ENCODE peak calls at places on chromosome 17, in seven cellular contexts. Q is endothelial cell; J is stimulated activated naive CD8-positive, alpha-beta T cell treated with anti-CD3 and anti-CD28 coated beads, Interleukin-15, Interleukin-2, amounts not matched to agents 100 U/mL and 50 U/mL, for 24 hours; I is endothelial cell of umbilical vein; S is A172; D is EL; G is lower leg skin. O is an unnamed sample.

GRCh38 chr17:74543406-74543805 is 2.5 kb downstream of the CD300C start:
- DNase-seq in Q (no peak), J (no peak), I (no peak), S (no peak), D (no peak), G (no peak), O (no peak)

GRCh38 chr17:14080847-14081251 is 11.5 kb downstream of the COX10 start:
- DNase-seq in Q (no peak), J (no peak), I (no peak), S (no peak), D (no peak), G (no peak), O (no peak)

GRCh38 chr17:72456026-72456569 is 335.3 kb downstream of the SOX9 start:
- DNase-seq in Q (no peak), J (no peak), I (no peak), S (peak), D (peak), G (no peak), O (peak)

GRCh38 chr17:1709403-1709891 is 730 bp downstream of the TLCD2 start:
- DNase-seq in Q (no peak), J (no peak), I (no peak), S (no peak), D (no peak), G (no peak), O (peak)

GRCh38 chr17:40824015-40824832 is 1.8 kb upstream of the KRT10 start:
- DNase-seq in Q (no peak), J (no peak), I (no peak), S (no peak), D (no peak), G (no peak), O (no peak)

GRCh38 chr17:50511058-50511457 is 2.8 kb downstream of the MYCBPAP start:
- DNase-seq in Q (no peak), J (peak), I (no peak), S (peak), D (peak), G (no peak), O (no peak)

GRCh38 chr17:74554909-74555308 is 9.0 kb upstream of the CD300C start:
- DNase-seq in Q (no peak), J (no peak), I (no peak), S (no peak), D (no peak), G (no peak), O (no peak)

GRCh38 chr17:38719943-38720641 is 10.0 kb upstream of the CISD3 start:
- DNase-seq in Q (no peak), J (no peak), I (no peak), S (no peak), D (no peak), G (no peak), O (no peak)

GRCh38 chr17:48605409-48605864 is 651 bp upstream of the HOXB6 start:
- DNase-seq in Q (no peak), J (no peak), I (no peak), S (peak), D (no peak), G (no peak), O (no peak)

GRCh38 chr17:15264542-15264941 is 584 bp downstream of the PMP22 start:
- DNase-seq in Q (no peak), J (no peak), I (no peak), S (no peak), D (no peak), G (peak), O (no peak)

GRCh38 chr17:20890338-20890737 is 152.5 kb downstream of the USP22 start:
- DNase-seq in Q (no peak), J (no peak), I (no peak), S (no peak), D (no peak), G (no peak), O (no peak)

GRCh38 chr17:10842658-10843057 is 4.8 kb upstream of the PIRT start:
- DNase-seq in Q (no peak), J (no peak), I (no peak), S (no peak), D (no peak), G (no peak), O (no peak)

GRCh38 chr17:1939979-1940809 is 84.9 kb downstream of the RTN4RL1 start:
- DNase-seq in Q (no peak), J (no peak), I (no peak), S (no peak), D (no peak), G (no peak), O (no peak)

GRCh38 chr17:42411905-42412679 is 11.0 kb downstream of the CAVIN1 start:
- DNase-seq in Q (no peak), J (no peak), I (no peak), S (no peak), D (no peak), G (no peak), O (no peak)

GRCh38 chr17:75970626-75971025 is 8.3 kb downstream of the ACOX1 start:
- DNase-seq in Q (no peak), J (no peak), I (no peak), S (no peak), D (no peak), G (no peak), O (no peak)

GRCh38 chr17:35542990-35543389 is 5.5 kb upstream of the SLFN12L start:
- DNase-seq in Q (no peak), J (no peak), I (peak), S (no peak), D (no peak), G (no peak), O (no peak)

GRCh38 chr17:59513934-59514841 is 51.2 kb upstream of the DHX40 start:
- DNase-seq in Q (no peak), J (no peak), I (peak), S (peak), D (peak), G (peak), O (peak)

GRCh38 chr17:78697122-78697845 is 84.8 kb downstream of the CYTH1 start:
- DNase-seq in Q (no peak), J (no peak), I (no peak), S (peak), D (peak), G (no peak), O (no peak)

GRCh38 chr17:45686250-45686649 is 97.9 kb upstream of the CRHR1 start:
- DNase-seq in Q (no peak), J (no peak), I (no peak), S (no peak), D (no peak), G (no peak), O (no peak)

GRCh38 chr17:57138956-57139576 is 54.0 kb downstream of the AKAP1 start:
- DNase-seq in Q (no peak), J (no peak), I (no peak), S (no peak), D (no peak), G (no peak), O (no peak)

GRCh38 chr17:80633197-80633596 is 88.6 kb downstream of the RPTOR start:
- DNase-seq in Q (no peak), J (no peak), I (no peak), S (no peak), D (no peak), G (no peak), O (no peak)

GRCh38 chr17:59851431-59852375 is 41.0 kb downstream of the TUBD1 start:
- DNase-seq in Q (no peak), J (no peak), I (no peak), S (peak), D (peak), G (peak), O (peak)

GRCh38 chr17:28113269-28113668 is 70.8 kb downstream of the NLK start:
- DNase-seq in Q (no peak), J (no peak), I (no peak), S (no peak), D (no peak), G (no peak), O (no peak)

GRCh38 chr17:44310612-44311376 is 2.4 kb downstream of the RUNDC3A start:
- DNase-seq in Q (no peak), J (no peak), I (no peak), S (no peak), D (no peak), G (no peak), O (no peak)

GRCh38 chr17:20306924-20307323 is 160.4 kb downstream of the LGALS9B start:
- DNase-seq in Q (no peak), J (no peak), I (no peak), S (no peak), D (no peak), G (no peak), O (no peak)

GRCh38 chr17:44022246-44022645 is 7.5 kb upstream of the TMEM101 start:
- DNase-seq in Q (no peak), J (no peak), I (no peak), S (no peak), D (no peak), G (no peak), O (no peak)

GRCh38 chr17:38539386-38539785 is 66.4 kb downstream of the SRCIN1 start:
- DNase-seq in Q (no peak), J (no peak), I (no peak), S (no peak), D (no peak), G (no peak), O (no peak)

GRCh38 chr17:2018716-2019490 is 6.2 kb downstream of the RTN4RL1 start:
- DNase-seq in Q (no peak), J (no peak), I (no peak), S (no peak), D (no peak), G (no peak), O (no peak)